ENCODE peak calls at places on chromosome 2, in five cellular contexts. D, G, O, F and T are unnamed samples.

GRCh38 chr2:60710707-60711106 is 45.4 kb upstream of the PAPOLG start:
- DNase-seq in F (no peak), D (peak), G (no peak), O (no peak), T (peak)

GRCh38 chr2:187138240-187138639 is 289.3 kb upstream of the ZSWIM2 start:
- DNase-seq in O (peak), F (peak), D (no peak), G (peak), T (no peak)

GRCh38 chr2:38467768-38468463 is 90.8 kb upstream of the ATL2 start:
- DNase-seq in D (no peak), O (no peak), G (no peak), F (no peak), T (no peak)

GRCh38 chr2:167756427-167756826 is 491.0 kb downstream of the STK39 start:
- DNase-seq in D (no peak), F (no peak), O (peak), G (peak), T (no peak)

GRCh38 chr2:98496750-98497493 is 52.3 kb downstream of the INPP4A start:
- DNase-seq in O (no peak), G (no peak), F (no peak), D (no peak), T (no peak)

GRCh38 chr2:1553671-1554295 is 140.5 kb downstream of the TPO start:
- DNase-seq in F (no peak), D (no peak), G (peak), O (peak), T (no peak)

GRCh38 chr2:218997730-218998129 is 4.5 kb upstream of the CRYBA2 start:
- DNase-seq in G (no peak), D (no peak), F (no peak), O (no peak), T (no peak)

GRCh38 chr2:15636972-15637785 is 45.5 kb downstream of the DDX1 start:
- DNase-seq in F (peak), D (peak), O (peak), G (peak), T (peak)

GRCh38 chr2:88350641-88351601 is 101.6 kb downstream of the FOXI3 start:
- DNase-seq in G (peak), F (peak), D (no peak), O (peak), T (no peak)

GRCh38 chr2:121613774-121614173 is 35.5 kb downstream of the CLASP1 start:
- DNase-seq in O (no peak), F (no peak), G (peak), D (no peak), T (no peak)

GRCh38 chr2:7203056-7203467 is 285.9 kb downstream of the RNF144A start:
- DNase-seq in F (peak), O (peak), G (peak), D (no peak), T (peak)

GRCh38 chr2:211371465-211371864 is 815.1 kb downstream of the CPS1 start:
- DNase-seq in O (no peak), F (no peak), D (no peak), G (no peak), T (no peak)

GRCh38 chr2:239308696-239309397 is 92.0 kb downstream of the HDAC4 start:
- DNase-seq in G (no peak), F (no peak), D (no peak), O (no peak), T (no peak)